ENCODE peak calls at places on chromosomes 13 and 19, in eight cellular contexts. W is GM12878, J is endothelial cell of umbilical vein, A is K562, O is SK-N-SH, K is A549, N is HCT116, Z is H1. G is an unnamed sample.

GRCh38 chr19:35882074-35882832 is 13.9 kb downstream of the APLP1 start:
- DNase-seq in J (peak), A (peak), K (peak), Z (no peak), W (peak), N (peak), O (peak), G (peak)

GRCh38 chr19:12794196-12794921 is 3.1 kb downstream of the JUNB start:
- DNase-seq in K (peak), J (no peak), N (no peak), Z (no peak), W (no peak), A (no peak), O (no peak), G (peak)

GRCh38 chr13:20848944-20849343 is 53.6 kb downstream of the XPO4 start:
- DNase-seq in A (no peak), O (no peak), K (no peak), N (no peak), W (no peak), Z (no peak), J (no peak), G (no peak)

GRCh38 chr19:38711726-38712153 is 32.5 kb downstream of the CAPN12 start:
- DNase-seq in Z (no peak), A (no peak), K (no peak), W (no peak), N (no peak), J (no peak), O (no peak), G (no peak)

GRCh38 chr19:46718157-46718933 is 1.4 kb upstream of the PRKD2 start:
- DNase-seq in Z (no peak), K (peak), O (no peak), W (peak), A (no peak), N (no peak), J (no peak), G (peak)

GRCh38 chr13:47036291-47037008 is 139.6 kb upstream of the HTR2A start:
- DNase-seq in N (no peak), A (no peak), K (no peak), O (no peak), J (no peak), W (peak), Z (no peak), G (no peak)

GRCh38 chr13:102484329-102484728 is 82.5 kb upstream of the FGF14 start:
- DNase-seq in K (no peak), A (no peak), O (no peak), J (no peak), N (no peak), W (no peak), Z (no peak), G (peak)

GRCh38 chr19:35142531-35143230 is 374 bp upstream of the FXYD7 start:
- DNase-seq in J (peak), Z (no peak), A (peak), K (peak), W (no peak), N (no peak), O (peak), G (peak)

GRCh38 chr19:29054886-29055675 is 157.9 kb downstream of the UQCRFS1 start:
- DNase-seq in Z (no peak), N (no peak), J (no peak), O (no peak), W (no peak), A (no peak), K (no peak), G (no peak)

GRCh38 chr13:38417727-38418126 is 68.1 kb downstream of the UFM1 start:
- DNase-seq in O (peak), A (peak), J (no peak), Z (no peak), K (peak), W (no peak), N (no peak), G (peak)

GRCh38 chr19:33048806-33049676 is 15.6 kb downstream of the RHPN2 start:
- DNase-seq in N (no peak), J (no peak), Z (no peak), A (no peak), W (no peak), K (no peak), O (no peak), G (no peak)

GRCh38 chr13:44078806-44079378 is 199.2 kb downstream of the LACC1 start:
- DNase-seq in J (no peak), A (no peak), N (no peak), K (no peak), Z (peak), W (no peak), O (peak), G (no peak)
- TF ChIP-seq MAX in J (no peak), A (no peak), N (no peak), K (no peak), Z (no peak), W (no peak), O (no peak), G (no peak)

GRCh38 chr13:82719987-82720386 is 1162.3 kb downstream of the SLITRK1 start:
- DNase-seq in A (no peak), K (no peak), N (no peak), W (no peak), J (no peak), Z (no peak), O (no peak), G (no peak)
- TF ChIP-seq CTCF in A (no peak), K (no peak), N (no peak), W (no peak), J (no peak), Z (no peak), O (no peak), G (no peak)

DNA sequence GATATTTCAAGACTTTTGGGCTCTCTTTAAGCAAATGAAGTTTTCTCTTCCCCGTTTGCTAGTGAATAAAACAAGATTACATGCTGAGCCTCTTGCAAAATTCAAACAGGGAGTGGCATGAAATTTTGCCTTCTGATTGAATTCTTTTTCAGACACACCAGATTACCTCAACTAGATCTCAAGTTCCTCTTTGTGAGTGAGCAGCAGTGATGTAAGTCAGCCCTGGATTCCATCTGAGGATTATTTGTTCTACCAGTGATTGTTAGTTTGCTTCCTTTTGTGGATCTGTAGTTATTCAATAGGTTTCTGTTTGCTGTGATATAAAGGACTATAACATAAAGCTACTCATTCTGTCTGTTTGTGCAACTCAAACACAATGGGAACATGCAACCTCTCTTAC is 407.8 kb downstream of the LMO7 start:
- DNase-seq in K (no peak), W (no peak), A (no peak), J (no peak), O (no peak), Z (no peak), N (no peak), G (peak)
- TF ChIP-seq MAX in K (no peak), W (no peak), A (no peak), J (no peak), O (no peak), Z (no peak), N (no peak), G (no peak)

GRCh38 chr13:51064753-51065152 is 46.3 kb downstream of the C13orf42 start:
- DNase-seq in K (no peak), O (no peak), A (no peak), J (no peak), W (no peak), N (no peak), Z (no peak), G (no peak)
- TF ChIP-seq CTCF in K (no peak), O (no peak), A (no peak), J (no peak), W (no peak), N (no peak), Z (no peak), G (no peak)

GRCh38 chr13:64791373-64791772 is 2438.8 kb downstream of the PCDH9 start:
- DNase-seq in O (no peak), J (no peak), A (no peak), N (no peak), W (no peak), Z (no peak), K (no peak), G (no peak)
- TF ChIP-seq MAX in O (no peak), J (no peak), A (no peak), N (no peak), W (no peak), Z (no peak), K (no peak), G (no peak)

GRCh38 chr19:19403373-19403901 is 2.0 kb upstream of the GATAD2A start:
- DNase-seq in O (no peak), K (no peak), J (no peak), N (no peak), Z (no peak), A (peak), W (no peak), G (peak)

GRCh38 chr19:19402656-19403372 is 2.7 kb upstream of the GATAD2A start:
- DNase-seq in Z (no peak), K (no peak), O (no peak), W (no peak), N (no peak), J (no peak), A (no peak), G (peak)

GRCh38 chr19:19406878-19407639 is 1.6 kb downstream of the GATAD2A start:
- DNase-seq in O (no peak), N (no peak), A (no peak), W (no peak), Z (no peak), J (peak), K (peak), G (peak)

GRCh38 chr19:19405919-19406877 is 723 bp downstream of the GATAD2A start:
- DNase-seq in N (no peak), O (peak), K (peak), A (peak), J (peak), W (no peak), Z (no peak), G (peak)

DNA sequence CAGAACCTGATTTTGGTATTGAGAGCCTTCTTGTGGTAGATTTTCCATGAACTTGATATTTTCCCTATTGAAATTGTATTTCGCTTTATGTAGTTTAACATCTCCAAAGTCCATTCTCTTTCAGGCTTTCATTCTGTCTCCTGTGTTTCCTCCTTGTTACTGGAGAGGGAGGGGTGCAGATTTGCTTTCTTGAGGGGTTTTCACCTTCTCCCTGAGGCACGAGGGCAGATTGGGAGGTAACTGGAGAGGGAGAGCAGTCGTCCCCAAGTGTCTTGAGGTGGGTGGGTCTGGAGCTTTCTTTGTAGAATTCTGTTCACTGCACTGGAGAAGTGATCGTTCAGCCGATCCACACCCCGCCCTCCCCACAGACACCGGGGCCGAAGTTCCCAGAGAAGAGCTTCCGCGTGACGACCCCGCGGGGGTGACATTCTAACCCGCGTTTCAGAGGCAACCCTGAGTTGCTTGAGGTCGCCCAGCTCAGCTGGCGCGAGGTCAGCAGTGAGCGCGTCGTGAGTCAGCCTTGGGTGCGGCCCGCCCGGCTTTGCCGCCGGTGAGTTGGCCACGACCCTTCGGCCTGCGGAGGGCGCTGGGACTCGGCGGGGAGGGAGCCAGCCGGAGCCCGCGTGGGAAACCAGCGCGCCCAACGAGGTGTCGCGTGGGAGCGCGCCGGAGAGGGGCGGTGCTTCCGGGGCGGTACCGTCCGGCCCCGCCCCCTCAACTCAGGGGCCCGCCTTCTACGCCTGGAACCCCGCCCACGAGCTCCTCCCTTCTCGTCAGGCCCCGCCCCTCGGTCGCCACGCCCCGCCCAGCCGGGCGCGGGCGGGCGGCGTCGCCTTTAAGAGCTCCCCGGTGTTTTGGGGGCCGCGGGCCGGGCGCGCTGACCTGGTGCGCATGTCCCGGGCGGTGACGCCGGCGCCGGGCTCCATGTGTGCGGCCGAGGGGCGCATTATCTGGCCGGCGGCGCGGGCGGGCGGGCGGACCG is at the start of gene GATAD2A:
- DNase-seq in A (peak), K (peak), J (peak), W (peak), N (peak), Z (peak), O (peak), G (peak)
- TF ChIP-seq CTCF in A (peak), K (no peak), J (peak), W (peak), N (no peak), Z (no peak), O (peak), G (no peak)